ENCODE peak calls at places on chromosome X, in ten cellular contexts. L, N, D, I, S, W, P, O, C and M are unnamed samples.

GRCh38 chrX:11117751-11118150 is 6.6 kb downstream of the HCCS start:
- DNase-seq in C (no peak), O (no peak), P (no peak), N (no peak), L (no peak), W (no peak), S (no peak), D (no peak), I (peak), M (no peak)

GRCh38 chrX:21757960-21758359 is at the start of gene SMPX:
- DNase-seq in W (no peak), C (peak), L (no peak), I (no peak), O (no peak), P (no peak), N (no peak), S (peak), D (no peak), M (no peak)

GRCh38 chrX:110442631-110443030 is 84.0 kb downstream of the RTL9 start:
- DNase-seq in O (peak), I (peak), D (no peak), W (peak), P (no peak), C (no peak), L (no peak), S (no peak), N (no peak), M (no peak)

GRCh38 chrX:37468111-37468739 is 103.2 kb upstream of the LANCL3 start:
- DNase-seq in P (no peak), D (no peak), I (no peak), N (no peak), O (no peak), L (no peak), S (no peak), C (no peak), W (no peak), M (no peak)

GRCh38 chrX:119692241-119693031 is 532 bp downstream of the SEPTIN6 start:
- DNase-seq in W (peak), C (peak), P (peak), O (peak), I (peak), L (no peak), D (peak), N (no peak), S (no peak), M (no peak)

GRCh38 chrX:8981742-8982141 is 52.2 kb downstream of the FAM9B start:
- DNase-seq in D (no peak), O (no peak), S (no peak), I (no peak), W (no peak), C (no peak), P (no peak), L (no peak), N (no peak), M (no peak)

GRCh38 chrX:53287493-53288138 is 6.2 kb upstream of the IQSEC2 start:
- DNase-seq in C (peak), W (peak), O (peak), D (peak), I (peak), S (peak), P (peak), L (peak), N (peak), M (no peak)

GRCh38 chrX:49174723-49175122 is 3.0 kb downstream of the PLP2 start:
- DNase-seq in C (no peak), D (no peak), S (no peak), W (no peak), N (no peak), L (no peak), P (no peak), I (no peak), O (no peak), M (no peak)

GRCh38 chrX:107675823-107676555 is 47.7 kb downstream of the PRPS1 start:
- DNase-seq in O (no peak), D (no peak), W (no peak), N (no peak), C (no peak), L (peak), I (peak), P (peak), S (peak), M (peak)

GRCh38 chrX:18884916-18885315 is 99.0 kb downstream of the PHKA2 start:
- DNase-seq in D (peak), S (no peak), L (no peak), I (peak), P (no peak), N (no peak), C (no peak), O (no peak), W (no peak), M (no peak)

GRCh38 chrX:46844913-46845312 is 8.1 kb downstream of the RP2 start:
- DNase-seq in O (no peak), S (no peak), C (no peak), P (no peak), I (no peak), W (no peak), N (no peak), D (no peak), L (no peak), M (no peak)

GRCh38 chrX:118974908-118975671 is 672 bp downstream of the LONRF3 start:
- DNase-seq in N (no peak), S (no peak), L (peak), D (peak), P (peak), O (peak), I (peak), W (peak), C (peak), M (peak)

GRCh38 chrX:68834371-68835103 is 5.7 kb downstream of the EFNB1 start:
- DNase-seq in W (no peak), L (no peak), O (no peak), D (peak), I (no peak), S (no peak), P (no peak), C (no peak), N (peak), M (no peak)

GRCh38 chrX:124033821-124034220 is 72.3 kb downstream of the STAG2 start:
- DNase-seq in S (no peak), N (no peak), I (peak), C (no peak), O (no peak), P (no peak), W (no peak), D (no peak), L (no peak), M (no peak)

GRCh38 chrX:22740836-22741235 is 258.9 kb upstream of the DDX53 start:
- DNase-seq in W (no peak), O (no peak), N (no peak), I (no peak), S (no peak), L (no peak), C (no peak), D (no peak), P (no peak), M (no peak)

GRCh38 chrX:132404266-132404665 is 84.6 kb downstream of the MBNL3 start:
- DNase-seq in O (no peak), C (no peak), I (no peak), D (no peak), N (no peak), S (no peak), P (no peak), L (no peak), W (no peak), M (no peak)

GRCh38 chrX:132435222-132435621 is 53.6 kb downstream of the MBNL3 start:
- DNase-seq in P (no peak), S (peak), L (no peak), C (no peak), I (peak), W (no peak), D (no peak), N (no peak), O (no peak), M (no peak)

GRCh38 chrX:69189972-69190371 is 24.7 kb upstream of the PJA1 start:
- DNase-seq in W (no peak), S (no peak), P (no peak), N (no peak), D (no peak), I (no peak), O (no peak), L (no peak), C (peak), M (peak)

GRCh38 chrX:67384403-67384802 is 159.4 kb upstream of the AR start:
- DNase-seq in W (no peak), O (no peak), S (no peak), N (no peak), D (no peak), C (no peak), P (no peak), L (no peak), I (no peak), M (no peak)

GRCh38 chrX:75746891-75747639 is 38.0 kb downstream of the MAGEE2 start:
- DNase-seq in O (peak), L (no peak), P (peak), N (no peak), D (peak), S (no peak), I (peak), W (peak), C (peak), M (peak)

GRCh38 chrX:1466232-1466661 is 13.5 kb upstream of the ASMTL start:
- DNase-seq in I (no peak), S (no peak), C (no peak), L (peak), N (peak), D (peak), W (no peak), P (no peak), O (no peak), M (peak)

GRCh38 chrX:13761606-13762005 is 27.1 kb downstream of the OFD1 start:
- DNase-seq in W (peak), N (no peak), O (no peak), L (no peak), P (no peak), C (no peak), S (no peak), D (no peak), I (no peak), M (no peak)

GRCh38 chrX:22577181-22577580 is 304.5 kb downstream of the CBLL2 start:
- DNase-seq in D (no peak), C (no peak), P (no peak), W (no peak), N (no peak), S (no peak), L (no peak), I (peak), O (no peak), M (no peak)

GRCh38 chrX:118528089-118528753 is 32.6 kb downstream of the DOCK11 start:
- DNase-seq in D (no peak), P (peak), O (no peak), N (no peak), C (no peak), S (no peak), I (no peak), W (no peak), L (no peak), M (no peak)

GRCh38 chrX:70481871-70482270 is 37.2 kb downstream of the DLG3 start:
- DNase-seq in L (no peak), O (no peak), N (no peak), S (no peak), C (no peak), W (no peak), D (no peak), I (no peak), P (no peak), M (no peak)

GRCh38 chrX:137194164-137194563 is 160.4 kb upstream of the GPR101 start:
- DNase-seq in C (no peak), L (no peak), S (no peak), D (no peak), I (peak), O (peak), N (no peak), W (peak), P (peak), M (no peak)

GRCh38 chrX:8711401-8711800 is 20.5 kb downstream of the ANOS1 start:
- DNase-seq in I (no peak), O (no peak), S (no peak), L (no peak), W (no peak), P (no peak), D (no peak), C (no peak), N (no peak), M (no peak)

GRCh38 chrX:72097081-72097480 is 34.6 kb downstream of the RTL5 start:
- DNase-seq in W (no peak), I (no peak), N (no peak), D (no peak), S (no peak), O (no peak), P (no peak), L (no peak), C (no peak), M (no peak)

GRCh38 chrX:72094894-72095293 is 36.8 kb downstream of the RTL5 start:
- DNase-seq in I (no peak), O (no peak), D (no peak), S (no peak), W (peak), L (no peak), P (peak), N (no peak), C (peak), M (no peak)

GRCh38 chrX:72100051-72100755 is 31.5 kb downstream of the RTL5 start:
- DNase-seq in I (no peak), D (no peak), P (no peak), S (no peak), C (no peak), N (no peak), O (no peak), L (no peak), W (no peak), M (no peak)

GRCh38 chrX:72100824-72101351 is 30.8 kb downstream of the RTL5 start:
- DNase-seq in D (no peak), O (no peak), N (no peak), P (peak), W (no peak), I (peak), L (no peak), S (no peak), C (no peak), M (peak)

GRCh38 chrX:72095370-72095769 is 36.3 kb downstream of the RTL5 start:
- DNase-seq in O (no peak), I (no peak), D (no peak), L (no peak), C (no peak), W (no peak), S (no peak), N (no peak), P (no peak), M (no peak)
- H3K27ac ChIP-seq in O (no peak), I (no peak), D (no peak), L (no peak), C (no peak), W (peak), S (no peak), N (no peak), P (no peak), M (no peak)

DNA sequence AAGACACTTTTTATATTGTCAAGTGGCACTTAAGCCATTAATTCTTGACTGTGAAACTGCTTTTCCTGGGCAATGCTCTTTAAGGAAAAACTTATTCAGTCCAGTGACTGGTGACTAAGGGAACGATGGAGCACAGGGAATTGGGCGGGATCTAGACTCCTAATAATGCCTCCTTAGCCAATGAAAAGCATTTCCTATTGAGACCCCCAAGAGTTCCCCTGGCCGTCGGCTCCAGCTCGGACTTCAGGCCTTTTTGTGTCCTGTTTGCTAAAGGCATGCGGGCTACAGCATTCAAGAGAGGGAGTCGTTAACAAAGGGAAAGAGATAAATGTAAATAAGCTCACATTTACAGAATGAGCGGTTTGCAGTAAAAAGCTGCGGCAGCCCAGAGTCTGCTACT is at the start of gene LPAR4:
- DNase-seq in O (no peak), C (no peak), P (no peak), S (no peak), W (no peak), D (no peak), L (no peak), N (no peak), I (peak), M (no peak)
- H3K4me3 ChIP-seq in O (no peak), C (no peak), P (no peak), S (no peak), W (peak), D (peak), L (peak), N (peak), I (peak), M (no peak)

GRCh38 chrX:12494400-12495138 is 296.6 kb upstream of the PRPS2 start:
- DNase-seq in P (no peak), D (no peak), O (no peak), W (no peak), S (peak), I (no peak), L (no peak), C (no peak), N (no peak), M (no peak)

GRCh38 chrX:12489341-12489740 is 301.9 kb upstream of the PRPS2 start:
- DNase-seq in W (no peak), N (no peak), C (no peak), D (no peak), P (no peak), L (no peak), I (no peak), S (no peak), O (no peak), M (no peak)

GRCh38 chrX:12488220-12488619 is 303.0 kb upstream of the PRPS2 start:
- DNase-seq in N (no peak), P (no peak), O (no peak), L (no peak), S (no peak), C (no peak), D (no peak), W (no peak), I (no peak), M (no peak)

GRCh38 chrX:12488781-12489180 is 302.4 kb upstream of the PRPS2 start:
- DNase-seq in O (no peak), C (no peak), I (no peak), P (no peak), N (no peak), D (no peak), L (no peak), W (no peak), S (no peak), M (no peak)
- H3K27ac ChIP-seq in O (no peak), C (no peak), I (no peak), P (no peak), N (no peak), D (no peak), L (no peak), W (no peak), S (no peak), M (no peak)

DNA sequence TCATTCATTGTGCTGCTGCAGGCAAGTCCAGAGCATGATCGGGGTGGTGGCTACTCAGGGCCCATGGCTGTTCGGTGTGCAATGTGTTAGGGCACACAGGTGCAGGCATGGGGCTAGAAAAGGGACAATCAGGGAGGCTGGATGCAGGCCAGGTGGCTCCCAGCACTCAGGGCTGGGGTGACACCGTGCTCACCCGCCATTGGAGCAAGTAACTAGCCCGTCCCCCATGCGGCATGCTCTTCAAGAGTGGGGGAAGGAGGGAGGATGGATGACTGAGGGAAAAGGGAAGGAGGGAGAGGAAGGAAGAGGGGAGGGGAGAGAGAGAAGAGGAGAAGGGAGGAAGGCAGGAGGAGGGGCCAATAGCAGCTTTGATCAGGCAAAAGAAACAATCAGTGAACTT is 64.7 kb downstream of the INTS6L start:
- DNase-seq in L (no peak), C (no peak), N (no peak), P (no peak), D (peak), W (no peak), I (no peak), O (no peak), S (no peak), M (no peak)
- H3K4me3 ChIP-seq in L (no peak), C (no peak), N (no peak), P (no peak), D (no peak), W (no peak), I (no peak), O (no peak), S (no peak), M (no peak)

GRCh38 chrX:2708016-2708415 is 16.9 kb downstream of the CD99 start:
- DNase-seq in I (peak), S (no peak), L (no peak), W (no peak), O (no peak), N (no peak), P (no peak), D (no peak), C (no peak), M (no peak)
- H3K27ac ChIP-seq in I (peak), S (peak), L (no peak), W (no peak), O (peak), N (peak), P (no peak), D (no peak), C (no peak), M (peak)

GRCh38 chrX:153625271-153626024 is 21.6 kb upstream of the DUSP9 start:
- DNase-seq in S (no peak), D (peak), L (no peak), W (peak), P (no peak), C (peak), O (no peak), N (no peak), I (no peak), M (no peak)
- H3K4me3 ChIP-seq in S (no peak), D (no peak), L (no peak), W (no peak), P (no peak), C (no peak), O (no peak), N (no peak), I (no peak), M (no peak)

GRCh38 chrX:103404225-103405008 is 28.1 kb downstream of the BEX3 start:
- DNase-seq in O (peak), L (peak), D (peak), C (peak), N (peak), S (peak), P (peak), I (peak), W (peak), M (peak)
- H3K27ac ChIP-seq in O (peak), L (peak), D (peak), C (no peak), N (no peak), S (peak), P (no peak), I (peak), W (peak), M (no peak)

DNA sequence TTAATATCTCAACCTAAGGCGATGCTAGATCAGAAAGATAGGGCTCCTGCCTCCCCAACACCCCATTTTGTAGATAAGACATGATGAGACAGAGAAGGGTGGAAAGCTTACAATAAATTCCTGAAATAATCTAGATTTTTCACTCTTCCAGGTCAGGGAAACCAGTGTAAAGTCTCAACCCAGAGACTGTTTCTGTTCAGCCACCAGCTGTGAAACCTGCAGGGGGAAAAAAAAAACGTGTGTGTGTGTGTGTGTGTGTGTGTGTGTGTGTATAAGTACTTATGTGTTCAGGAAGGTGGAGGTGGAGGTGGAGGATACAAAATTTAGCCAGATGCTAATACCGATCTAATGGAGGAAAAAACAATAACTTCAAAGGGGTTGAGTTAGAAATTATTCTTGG is 773 bp upstream of the ITM2A start:
- DNase-seq in L (no peak), S (no peak), D (no peak), W (no peak), C (no peak), N (no peak), I (no peak), P (no peak), O (no peak), M (no peak)
- H3K4me3 ChIP-seq in L (no peak), S (no peak), D (no peak), W (no peak), C (no peak), N (peak), I (no peak), P (peak), O (no peak), M (no peak)

GRCh38 chrX:129956765-129957164 is 25.7 kb upstream of the BCORL1 start:
- DNase-seq in L (no peak), I (no peak), C (no peak), P (no peak), D (no peak), N (no peak), W (no peak), S (no peak), O (no peak), M (no peak)
- H3K27ac ChIP-seq in L (peak), I (no peak), C (peak), P (no peak), D (no peak), N (no peak), W (no peak), S (peak), O (peak), M (no peak)